ENCODE peak calls at places on chromosomes 12 and 14, in ten cellular contexts. One of them, this sample, is unnamed.

GRCh38 chr14:93683241-93683640 is 105.0 kb downstream of the PRIMA1 start:
- DNase-seq in lower lobe of right lung: no peak
- DNase-seq in fibroblast of lung: no peak
- DNase-seq in right atrium auricular region: no peak
- DNase-seq in H1: peak
- DNase-seq in MM.1S: no peak
- DNase-seq in K562: peak
- DNase-seq in tibial nerve: peak
- DNase-seq in astrocyte of the spinal cord: no peak
- DNase-seq in stomach: no peak
- DNase-seq in this sample: no peak

GRCh38 chr12:95283371-95283770 is 65.8 kb downstream of the VEZT start:
- DNase-seq in lower lobe of right lung: no peak
- DNase-seq in fibroblast of lung: no peak
- DNase-seq in right atrium auricular region: no peak
- DNase-seq in H1: no peak
- DNase-seq in MM.1S: no peak
- DNase-seq in K562: no peak
- DNase-seq in tibial nerve: no peak
- DNase-seq in astrocyte of the spinal cord: no peak
- DNase-seq in stomach: no peak
- DNase-seq in this sample: no peak

GRCh38 chr12:131365821-131366260 is 345.0 kb upstream of the SFSWAP start:
- DNase-seq in lower lobe of right lung: peak
- DNase-seq in fibroblast of lung: no peak
- DNase-seq in right atrium auricular region: no peak
- DNase-seq in H1: no peak
- DNase-seq in MM.1S: no peak
- DNase-seq in K562: no peak
- DNase-seq in tibial nerve: no peak
- DNase-seq in astrocyte of the spinal cord: no peak
- DNase-seq in stomach: no peak
- DNase-seq in this sample: no peak

GRCh38 chr12:55687746-55688145 is 20.0 kb downstream of the ITGA7 start:
- DNase-seq in lower lobe of right lung: no peak
- DNase-seq in fibroblast of lung: peak
- DNase-seq in right atrium auricular region: no peak
- DNase-seq in H1: no peak
- DNase-seq in MM.1S: no peak
- DNase-seq in K562: no peak
- DNase-seq in tibial nerve: no peak
- DNase-seq in astrocyte of the spinal cord: no peak
- DNase-seq in stomach: no peak
- DNase-seq in this sample: no peak

GRCh38 chr12:42798811-42799438 is 209.4 kb upstream of the PRICKLE1 start:
- DNase-seq in lower lobe of right lung: no peak
- DNase-seq in fibroblast of lung: peak
- DNase-seq in right atrium auricular region: no peak
- DNase-seq in H1: no peak
- DNase-seq in MM.1S: no peak
- DNase-seq in K562: no peak
- DNase-seq in tibial nerve: no peak
- DNase-seq in astrocyte of the spinal cord: peak
- DNase-seq in stomach: no peak
- DNase-seq in this sample: peak

GRCh38 chr14:36747411-36748184 is 85.9 kb downstream of the PAX9 start:
- DNase-seq in lower lobe of right lung: no peak
- DNase-seq in fibroblast of lung: no peak
- DNase-seq in right atrium auricular region: no peak
- DNase-seq in H1: no peak
- DNase-seq in MM.1S: no peak
- DNase-seq in K562: peak
- DNase-seq in tibial nerve: no peak
- DNase-seq in astrocyte of the spinal cord: no peak
- DNase-seq in stomach: no peak
- DNase-seq in this sample: peak

GRCh38 chr14:64407329-64407728 is 19.2 kb downstream of the MTHFD1 start:
- DNase-seq in lower lobe of right lung: no peak
- DNase-seq in fibroblast of lung: no peak
- DNase-seq in right atrium auricular region: no peak
- DNase-seq in H1: no peak
- DNase-seq in MM.1S: no peak
- DNase-seq in K562: no peak
- DNase-seq in tibial nerve: no peak
- DNase-seq in astrocyte of the spinal cord: no peak
- DNase-seq in stomach: no peak
- DNase-seq in this sample: no peak

GRCh38 chr14:64417042-64417770 is 29.1 kb downstream of the MTHFD1 start:
- DNase-seq in lower lobe of right lung: no peak
- DNase-seq in fibroblast of lung: peak
- DNase-seq in right atrium auricular region: no peak
- DNase-seq in H1: no peak
- DNase-seq in MM.1S: no peak
- DNase-seq in K562: no peak
- DNase-seq in tibial nerve: no peak
- DNase-seq in astrocyte of the spinal cord: peak
- DNase-seq in stomach: no peak
- DNase-seq in this sample: no peak

GRCh38 chr12:2693204-2693860 is 101.4 kb upstream of the FKBP4 start:
- DNase-seq in lower lobe of right lung: no peak
- DNase-seq in fibroblast of lung: no peak
- DNase-seq in right atrium auricular region: peak
- DNase-seq in H1: no peak
- DNase-seq in MM.1S: no peak
- DNase-seq in K562: no peak
- DNase-seq in tibial nerve: no peak
- DNase-seq in astrocyte of the spinal cord: no peak
- DNase-seq in stomach: no peak
- DNase-seq in this sample: no peak

GRCh38 chr14:67973415-67973814 is 153.8 kb downstream of the RAD51B start:
- DNase-seq in lower lobe of right lung: no peak
- DNase-seq in fibroblast of lung: no peak
- DNase-seq in right atrium auricular region: no peak
- DNase-seq in H1: no peak
- DNase-seq in MM.1S: no peak
- DNase-seq in K562: no peak
- DNase-seq in tibial nerve: no peak
- DNase-seq in astrocyte of the spinal cord: no peak
- DNase-seq in stomach: no peak
- DNase-seq in this sample: no peak

GRCh38 chr12:74971201-74971600 is 238.4 kb downstream of the KCNC2 start:
- DNase-seq in lower lobe of right lung: no peak
- DNase-seq in fibroblast of lung: no peak
- DNase-seq in right atrium auricular region: no peak
- DNase-seq in H1: no peak
- DNase-seq in MM.1S: no peak
- DNase-seq in K562: no peak
- DNase-seq in tibial nerve: no peak
- DNase-seq in astrocyte of the spinal cord: no peak
- DNase-seq in stomach: no peak
- DNase-seq in this sample: no peak

GRCh38 chr12:112261559-112261958 is 120.7 kb downstream of the HECTD4 start:
- DNase-seq in lower lobe of right lung: no peak
- DNase-seq in fibroblast of lung: no peak
- DNase-seq in right atrium auricular region: no peak
- DNase-seq in H1: no peak
- DNase-seq in MM.1S: no peak
- DNase-seq in K562: peak
- DNase-seq in tibial nerve: no peak
- DNase-seq in astrocyte of the spinal cord: no peak
- DNase-seq in stomach: no peak
- DNase-seq in this sample: no peak

GRCh38 chr14:104392001-104392395 is 187.6 kb upstream of the C14orf180 start:
- DNase-seq in lower lobe of right lung: no peak
- DNase-seq in fibroblast of lung: no peak
- DNase-seq in right atrium auricular region: peak
- DNase-seq in H1: no peak
- DNase-seq in MM.1S: no peak
- DNase-seq in K562: no peak
- DNase-seq in tibial nerve: no peak
- DNase-seq in astrocyte of the spinal cord: no peak
- DNase-seq in stomach: no peak
- DNase-seq in this sample: no peak

GRCh38 chr12:108241961-108242360 is 97.2 kb downstream of the CMKLR1 start:
- DNase-seq in lower lobe of right lung: no peak
- DNase-seq in fibroblast of lung: no peak
- DNase-seq in right atrium auricular region: no peak
- DNase-seq in H1: no peak
- DNase-seq in MM.1S: no peak
- DNase-seq in K562: no peak
- DNase-seq in tibial nerve: no peak
- DNase-seq in astrocyte of the spinal cord: no peak
- DNase-seq in stomach: no peak
- DNase-seq in this sample: no peak

GRCh38 chr14:25516838-25517237 is 466.9 kb upstream of the STXBP6 start:
- DNase-seq in lower lobe of right lung: no peak
- DNase-seq in fibroblast of lung: no peak
- DNase-seq in right atrium auricular region: no peak
- DNase-seq in H1: peak
- DNase-seq in MM.1S: no peak
- DNase-seq in K562: no peak
- DNase-seq in tibial nerve: no peak
- DNase-seq in astrocyte of the spinal cord: no peak
- DNase-seq in stomach: no peak
- DNase-seq in this sample: no peak

GRCh38 chr14:95667251-95667693 is 19.0 kb upstream of the TCL1B start:
- DNase-seq in lower lobe of right lung: no peak
- DNase-seq in fibroblast of lung: no peak
- DNase-seq in right atrium auricular region: no peak
- DNase-seq in H1: no peak
- DNase-seq in MM.1S: no peak
- DNase-seq in K562: no peak
- DNase-seq in tibial nerve: no peak
- DNase-seq in astrocyte of the spinal cord: no peak
- DNase-seq in stomach: no peak
- DNase-seq in this sample: no peak

GRCh38 chr14:51180577-51180976 is 59.5 kb upstream of the TMX1 start:
- DNase-seq in lower lobe of right lung: no peak
- DNase-seq in fibroblast of lung: no peak
- DNase-seq in right atrium auricular region: no peak
- DNase-seq in H1: no peak
- DNase-seq in MM.1S: no peak
- DNase-seq in K562: no peak
- DNase-seq in tibial nerve: no peak
- DNase-seq in astrocyte of the spinal cord: no peak
- DNase-seq in stomach: no peak
- DNase-seq in this sample: no peak

GRCh38 chr12:71138011-71138410 is 19.8 kb downstream of the TSPAN8 start:
- DNase-seq in lower lobe of right lung: no peak
- DNase-seq in fibroblast of lung: no peak
- DNase-seq in right atrium auricular region: no peak
- DNase-seq in H1: no peak
- DNase-seq in MM.1S: no peak
- DNase-seq in K562: no peak
- DNase-seq in tibial nerve: no peak
- DNase-seq in astrocyte of the spinal cord: no peak
- DNase-seq in stomach: no peak
- DNase-seq in this sample: no peak

GRCh38 chr12:71135812-71136176 is 22.0 kb downstream of the TSPAN8 start:
- DNase-seq in lower lobe of right lung: no peak
- DNase-seq in fibroblast of lung: no peak
- DNase-seq in right atrium auricular region: no peak
- DNase-seq in H1: no peak
- DNase-seq in MM.1S: no peak
- DNase-seq in K562: no peak
- DNase-seq in tibial nerve: no peak
- DNase-seq in astrocyte of the spinal cord: no peak
- DNase-seq in stomach: no peak
- DNase-seq in this sample: no peak

GRCh38 chr12:71130670-71131069 is 27.1 kb downstream of the TSPAN8 start:
- DNase-seq in lower lobe of right lung: no peak
- DNase-seq in fibroblast of lung: no peak
- DNase-seq in right atrium auricular region: no peak
- DNase-seq in H1: no peak
- DNase-seq in MM.1S: no peak
- DNase-seq in K562: no peak
- DNase-seq in tibial nerve: no peak
- DNase-seq in astrocyte of the spinal cord: no peak
- DNase-seq in stomach: no peak
- DNase-seq in this sample: no peak

GRCh38 chr12:71135077-71135811 is 22.6 kb downstream of the TSPAN8 start:
- DNase-seq in lower lobe of right lung: no peak
- DNase-seq in fibroblast of lung: no peak
- DNase-seq in right atrium auricular region: no peak
- DNase-seq in H1: no peak
- DNase-seq in MM.1S: no peak
- DNase-seq in K562: no peak
- DNase-seq in tibial nerve: no peak
- DNase-seq in astrocyte of the spinal cord: no peak
- DNase-seq in stomach: no peak
- DNase-seq in this sample: no peak

GRCh38 chr12:71134405-71134804 is 23.4 kb downstream of the TSPAN8 start:
- DNase-seq in lower lobe of right lung: no peak
- DNase-seq in fibroblast of lung: no peak
- DNase-seq in right atrium auricular region: no peak
- DNase-seq in H1: no peak
- DNase-seq in MM.1S: no peak
- DNase-seq in K562: no peak
- DNase-seq in tibial nerve: no peak
- DNase-seq in astrocyte of the spinal cord: no peak
- DNase-seq in stomach: no peak
- DNase-seq in this sample: no peak
- TF ChIP-seq CTCF in lower lobe of right lung: no peak
- TF ChIP-seq CTCF in fibroblast of lung: no peak
- TF ChIP-seq CTCF in right atrium auricular region: no peak
- TF ChIP-seq CTCF in H1: no peak
- TF ChIP-seq CTCF in MM.1S: no peak
- TF ChIP-seq CTCF in K562: no peak
- TF ChIP-seq CTCF in tibial nerve: no peak
- TF ChIP-seq CTCF in astrocyte of the spinal cord: no peak
- TF ChIP-seq CTCF in stomach: no peak
- TF ChIP-seq CTCF in this sample: no peak

GRCh38 chr14:34693228-34693939 is 21.0 kb downstream of the CFL2 start:
- DNase-seq in lower lobe of right lung: peak
- DNase-seq in fibroblast of lung: no peak
- DNase-seq in right atrium auricular region: no peak
- DNase-seq in H1: peak
- DNase-seq in MM.1S: no peak
- DNase-seq in K562: peak
- DNase-seq in tibial nerve: no peak
- DNase-seq in astrocyte of the spinal cord: no peak
- DNase-seq in stomach: peak
- DNase-seq in this sample: no peak
- H3K4me3 ChIP-seq in lower lobe of right lung: peak
- H3K4me3 ChIP-seq in fibroblast of lung: no peak
- H3K4me3 ChIP-seq in right atrium auricular region: peak
- H3K4me3 ChIP-seq in H1: no peak
- H3K4me3 ChIP-seq in MM.1S: no peak
- H3K4me3 ChIP-seq in K562: peak
- H3K4me3 ChIP-seq in tibial nerve: peak
- H3K4me3 ChIP-seq in astrocyte of the spinal cord: no peak
- H3K4me3 ChIP-seq in stomach: peak
- H3K4me3 ChIP-seq in this sample: no peak

GRCh38 chr12:119803391-119803791 is 73.7 kb downstream of the CIT start:
- DNase-seq in lower lobe of right lung: no peak
- DNase-seq in fibroblast of lung: peak
- DNase-seq in right atrium auricular region: no peak
- DNase-seq in H1: peak
- DNase-seq in MM.1S: no peak
- DNase-seq in K562: no peak
- DNase-seq in tibial nerve: peak
- DNase-seq in astrocyte of the spinal cord: peak
- DNase-seq in stomach: no peak
- DNase-seq in this sample: peak
- TF ChIP-seq CTCF in lower lobe of right lung: no peak
- TF ChIP-seq CTCF in fibroblast of lung: peak
- TF ChIP-seq CTCF in right atrium auricular region: no peak
- TF ChIP-seq CTCF in H1: no peak
- TF ChIP-seq CTCF in MM.1S: no peak
- TF ChIP-seq CTCF in K562: no peak
- TF ChIP-seq CTCF in tibial nerve: no peak
- TF ChIP-seq CTCF in astrocyte of the spinal cord: no peak
- TF ChIP-seq CTCF in stomach: no peak
- TF ChIP-seq CTCF in this sample: peak

GRCh38 chr14:91872011-91872476 is 4.7 kb upstream of the TC2N start:
- DNase-seq in lower lobe of right lung: peak
- DNase-seq in fibroblast of lung: no peak
- DNase-seq in right atrium auricular region: no peak
- DNase-seq in H1: no peak
- DNase-seq in MM.1S: no peak
- DNase-seq in K562: no peak
- DNase-seq in tibial nerve: no peak
- DNase-seq in astrocyte of the spinal cord: no peak
- DNase-seq in stomach: peak
- DNase-seq in this sample: no peak
- H3K4me3 ChIP-seq in lower lobe of right lung: no peak
- H3K4me3 ChIP-seq in fibroblast of lung: no peak
- H3K4me3 ChIP-seq in right atrium auricular region: no peak
- H3K4me3 ChIP-seq in H1: no peak
- H3K4me3 ChIP-seq in MM.1S: no peak
- H3K4me3 ChIP-seq in K562: no peak
- H3K4me3 ChIP-seq in tibial nerve: no peak
- H3K4me3 ChIP-seq in astrocyte of the spinal cord: no peak
- H3K4me3 ChIP-seq in stomach: no peak
- H3K4me3 ChIP-seq in this sample: no peak